ENCODE peak calls at places on chromosomes 13 and 19, in eight cellular contexts. One of them, this sample, is unnamed.

GRCh38 chr19:40084948-40085347 is 5.8 kb downstream of the ZNF780A start:
- DNase-seq in omental fat pad: no peak
- DNase-seq in ELR: no peak
- DNase-seq in NCI-H1105: no peak
- DNase-seq in stimulated activated naive CD8-positive, alpha-beta T cell treated with anti-CD3 and anti-CD28 coated beads, Interleukin-15, amount 100 ng/mL, for 72 hours: no peak
- DNase-seq in iPS-NIHi11: no peak
- DNase-seq in aorta: no peak
- DNase-seq in A673: no peak
- DNase-seq in this sample: no peak

GRCh38 chr19:6260376-6260775 is 19.4 kb downstream of the MLLT1 start:
- DNase-seq in NCI-H1105: no peak
- DNase-seq in iPS-NIHi11: no peak
- DNase-seq in aorta: no peak
- DNase-seq in stimulated activated naive CD8-positive, alpha-beta T cell treated with anti-CD3 and anti-CD28 coated beads, Interleukin-15, amount 100 ng/mL, for 72 hours: no peak
- DNase-seq in ELR: no peak
- DNase-seq in omental fat pad: no peak
- DNase-seq in A673: no peak
- DNase-seq in this sample: no peak

GRCh38 chr13:112119192-112120030 is 52.5 kb downstream of the SOX1 start:
- DNase-seq in A673: no peak
- DNase-seq in omental fat pad: no peak
- DNase-seq in NCI-H1105: no peak
- DNase-seq in stimulated activated naive CD8-positive, alpha-beta T cell treated with anti-CD3 and anti-CD28 coated beads, Interleukin-15, amount 100 ng/mL, for 72 hours: no peak
- DNase-seq in iPS-NIHi11: no peak
- DNase-seq in aorta: no peak
- DNase-seq in ELR: no peak
- DNase-seq in this sample: no peak

GRCh38 chr19:50983625-50984292 is at the start of gene KLK7:
- DNase-seq in stimulated activated naive CD8-positive, alpha-beta T cell treated with anti-CD3 and anti-CD28 coated beads, Interleukin-15, amount 100 ng/mL, for 72 hours: no peak
- DNase-seq in iPS-NIHi11: peak; percentile 51
- DNase-seq in aorta: no peak
- DNase-seq in A673: no peak
- DNase-seq in ELR: no peak
- DNase-seq in omental fat pad: no peak
- DNase-seq in NCI-H1105: no peak
- DNase-seq in this sample: no peak

GRCh38 chr13:42807866-42808265 is 26.5 kb downstream of the FAM216B start:
- DNase-seq in A673: no peak
- DNase-seq in ELR: peak; percentile 87
- DNase-seq in NCI-H1105: no peak
- DNase-seq in aorta: no peak
- DNase-seq in stimulated activated naive CD8-positive, alpha-beta T cell treated with anti-CD3 and anti-CD28 coated beads, Interleukin-15, amount 100 ng/mL, for 72 hours: no peak
- DNase-seq in iPS-NIHi11: no peak
- DNase-seq in omental fat pad: no peak
- DNase-seq in this sample: peak; percentile 63

GRCh38 chr19:19900574-19901444 is at the start of gene ZNF93:
- DNase-seq in iPS-NIHi11: peak; percentile 92
- DNase-seq in A673: peak; percentile 93
- DNase-seq in aorta: peak; percentile 94
- DNase-seq in stimulated activated naive CD8-positive, alpha-beta T cell treated with anti-CD3 and anti-CD28 coated beads, Interleukin-15, amount 100 ng/mL, for 72 hours: peak; percentile 95
- DNase-seq in ELR: peak; percentile 98
- DNase-seq in NCI-H1105: peak; percentile 98
- DNase-seq in omental fat pad: peak; percentile 93
- DNase-seq in this sample: peak; percentile 97

GRCh38 chr19:45115809-45116615 is 23.0 kb downstream of the PPP1R37 start:
- DNase-seq in iPS-NIHi11: no peak
- DNase-seq in NCI-H1105: no peak
- DNase-seq in ELR: no peak
- DNase-seq in stimulated activated naive CD8-positive, alpha-beta T cell treated with anti-CD3 and anti-CD28 coated beads, Interleukin-15, amount 100 ng/mL, for 72 hours: no peak
- DNase-seq in aorta: no peak
- DNase-seq in A673: no peak
- DNase-seq in omental fat pad: no peak
- DNase-seq in this sample: no peak

GRCh38 chr19:18649371-18650047 is 12.7 kb downstream of the KLHL26 start:
- DNase-seq in NCI-H1105: no peak
- DNase-seq in aorta: peak; percentile 85
- DNase-seq in ELR: no peak
- DNase-seq in stimulated activated naive CD8-positive, alpha-beta T cell treated with anti-CD3 and anti-CD28 coated beads, Interleukin-15, amount 100 ng/mL, for 72 hours: no peak
- DNase-seq in A673: no peak
- DNase-seq in iPS-NIHi11: peak; percentile 57
- DNase-seq in omental fat pad: no peak
- DNase-seq in this sample: peak; percentile 34

GRCh38 chr13:64688893-64689677 is 2541.1 kb downstream of the PCDH9 start:
- DNase-seq in ELR: peak; percentile 89
- DNase-seq in omental fat pad: no peak
- DNase-seq in iPS-NIHi11: no peak
- DNase-seq in A673: no peak
- DNase-seq in NCI-H1105: no peak
- DNase-seq in aorta: no peak
- DNase-seq in stimulated activated naive CD8-positive, alpha-beta T cell treated with anti-CD3 and anti-CD28 coated beads, Interleukin-15, amount 100 ng/mL, for 72 hours: no peak
- DNase-seq in this sample: peak; percentile 1

GRCh38 chr19:3358919-3359849 is 7.2 kb upstream of the NFIC start:
- DNase-seq in aorta: peak; percentile 81
- DNase-seq in A673: peak; percentile 71
- DNase-seq in NCI-H1105: no peak
- DNase-seq in omental fat pad: no peak
- DNase-seq in ELR: peak; percentile 55
- DNase-seq in iPS-NIHi11: peak; percentile 79
- DNase-seq in stimulated activated naive CD8-positive, alpha-beta T cell treated with anti-CD3 and anti-CD28 coated beads, Interleukin-15, amount 100 ng/mL, for 72 hours: peak; percentile 65
- DNase-seq in this sample: peak; percentile 79

GRCh38 chr13:93220073-93220472 is 6.5 kb upstream of the GPC6 start:
- DNase-seq in iPS-NIHi11: no peak
- DNase-seq in ELR: no peak
- DNase-seq in A673: no peak
- DNase-seq in aorta: no peak
- DNase-seq in NCI-H1105: no peak
- DNase-seq in stimulated activated naive CD8-positive, alpha-beta T cell treated with anti-CD3 and anti-CD28 coated beads, Interleukin-15, amount 100 ng/mL, for 72 hours: no peak
- DNase-seq in omental fat pad: no peak
- DNase-seq in this sample: no peak

GRCh38 chr19:31268751-31269150 is 80.5 kb downstream of the TSHZ3 start:
- DNase-seq in omental fat pad: no peak
- DNase-seq in stimulated activated naive CD8-positive, alpha-beta T cell treated with anti-CD3 and anti-CD28 coated beads, Interleukin-15, amount 100 ng/mL, for 72 hours: no peak
- DNase-seq in A673: no peak
- DNase-seq in NCI-H1105: no peak
- DNase-seq in iPS-NIHi11: no peak
- DNase-seq in aorta: no peak
- DNase-seq in ELR: no peak
- DNase-seq in this sample: no peak

GRCh38 chr13:114259974-114260373 is 21.4 kb upstream of the UPF3A start:
- DNase-seq in ELR: no peak
- DNase-seq in omental fat pad: no peak
- DNase-seq in iPS-NIHi11: no peak
- DNase-seq in NCI-H1105: peak; percentile 58
- DNase-seq in stimulated activated naive CD8-positive, alpha-beta T cell treated with anti-CD3 and anti-CD28 coated beads, Interleukin-15, amount 100 ng/mL, for 72 hours: no peak
- DNase-seq in aorta: no peak
- DNase-seq in A673: no peak
- DNase-seq in this sample: no peak

GRCh38 chr19:51513968-51514367 is 12.4 kb upstream of the SIGLEC12 start:
- DNase-seq in stimulated activated naive CD8-positive, alpha-beta T cell treated with anti-CD3 and anti-CD28 coated beads, Interleukin-15, amount 100 ng/mL, for 72 hours: no peak
- DNase-seq in omental fat pad: no peak
- DNase-seq in NCI-H1105: no peak
- DNase-seq in aorta: no peak
- DNase-seq in A673: no peak
- DNase-seq in iPS-NIHi11: no peak
- DNase-seq in ELR: no peak
- DNase-seq in this sample: no peak

GRCh38 chr19:5936308-5936980 is 22.4 kb downstream of the CAPS start:
- DNase-seq in A673: no peak
- DNase-seq in ELR: no peak
- DNase-seq in iPS-NIHi11: no peak
- DNase-seq in stimulated activated naive CD8-positive, alpha-beta T cell treated with anti-CD3 and anti-CD28 coated beads, Interleukin-15, amount 100 ng/mL, for 72 hours: no peak
- DNase-seq in NCI-H1105: no peak
- DNase-seq in aorta: no peak
- DNase-seq in omental fat pad: no peak
- DNase-seq in this sample: no peak

GRCh38 chr19:42132851-42133528 is 744 bp upstream of the POU2F2 start:
- DNase-seq in omental fat pad: peak; percentile 30
- DNase-seq in ELR: peak; percentile 70
- DNase-seq in stimulated activated naive CD8-positive, alpha-beta T cell treated with anti-CD3 and anti-CD28 coated beads, Interleukin-15, amount 100 ng/mL, for 72 hours: peak; percentile 87
- DNase-seq in NCI-H1105: peak; percentile 87
- DNase-seq in A673: peak; percentile 65
- DNase-seq in iPS-NIHi11: peak; percentile 97
- DNase-seq in aorta: peak; percentile 69
- DNase-seq in this sample: peak; percentile 79

This sample was measured in AG08395.